ENCODE peak calls at places on chromosomes 12 and 14, in five cellular contexts. C, V, U, J and W are unnamed samples.

GRCh38 chr12:132653567-132654290 is 33.4 kb downstream of the POLE start:
- DNase-seq in V (no peak), J (no peak), U (no peak), C (no peak), W (no peak)

GRCh38 chr12:110533607-110534006 is 31.5 kb downstream of the RAD9B start:
- DNase-seq in J (no peak), C (no peak), V (no peak), U (no peak), W (no peak)

GRCh38 chr14:39006721-39007410 is 96.2 kb downstream of the SEC23A start:
- DNase-seq in V (no peak), C (no peak), J (no peak), U (no peak), W (no peak)

GRCh38 chr14:66974397-66975025 is 214.7 kb upstream of the GARIN2 start:
- DNase-seq in V (no peak), U (no peak), J (no peak), C (no peak), W (no peak)

GRCh38 chr14:72332871-72333270 is 400.6 kb downstream of the RGS6 start:
- DNase-seq in C (no peak), V (no peak), U (no peak), J (no peak), W (no peak)

GRCh38 chr12:2353281-2353680 is 300.5 kb downstream of the CACNA1C start:
- DNase-seq in U (no peak), V (no peak), C (no peak), J (no peak), W (no peak)

GRCh38 chr12:17680220-17680619 is 409.8 kb downstream of the RERGL start:
- DNase-seq in C (no peak), J (no peak), U (no peak), V (no peak), W (no peak)

GRCh38 chr12:32566663-32567634 is 112.2 kb upstream of the DNM1L start:
- DNase-seq in V (no peak), J (no peak), C (no peak), U (peak; percentile 31), W (no peak)

GRCh38 chr14:51283402-51283825 is 43.4 kb downstream of the TMX1 start:
- DNase-seq in V (no peak), C (no peak), U (no peak), J (no peak), W (no peak)

GRCh38 chr14:61698216-61698980 is 3.1 kb downstream of the HIF1A start:
- DNase-seq in C (no peak), U (no peak), V (no peak), J (no peak), W (no peak)

GRCh38 chr12:92438641-92439396 is 264.0 kb upstream of the PLEKHG7 start:
- DNase-seq in U (no peak), J (no peak), C (no peak), V (no peak), W (no peak)

DNA sequence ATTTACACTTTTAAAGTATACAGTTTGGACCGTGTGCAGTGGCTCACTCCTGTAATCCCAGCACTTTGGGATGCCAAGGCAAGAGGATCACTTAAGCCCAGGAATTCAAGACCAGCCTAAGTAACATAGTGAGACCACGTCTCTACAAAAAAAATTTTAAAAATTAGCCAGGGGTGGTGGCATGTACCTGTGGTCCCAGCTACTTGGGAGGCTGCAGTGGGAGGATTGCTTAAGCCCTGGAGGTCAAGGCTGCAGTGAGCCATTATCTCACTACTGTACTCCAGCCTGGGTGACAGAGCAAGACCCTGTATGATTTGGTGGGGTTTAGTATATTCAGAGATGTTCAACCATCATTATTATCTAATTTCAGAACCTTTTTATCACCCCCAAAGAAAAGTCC is 4.7 kb downstream of the EIF4B start:
- DNase-seq in V (no peak), J (no peak), U (no peak), C (no peak), W (no peak)
- H3K4me1 ChIP-seq in V (peaks cover 16% of the 10 kb centered on the region), J (peaks cover 2% of the 10 kb centered on the region), U (peaks cover 38% of the 10 kb centered on the region), C (peaks cover 8% of the 10 kb centered on the region), W (peaks cover 82% of the 10 kb centered on the region)

GRCh38 chr14:69400154-69400553 is 1.7 kb downstream of the SLC39A9 start:
- DNase-seq in U (no peak), J (no peak), V (no peak), C (no peak), W (no peak)
- H3K4me1 ChIP-seq in U (peaks cover 27% of the 10 kb centered on the region), J (no peaks in the 10 kb centered on the region), V (peaks cover 28% of the 10 kb centered on the region), C (peaks cover 17% of the 10 kb centered on the region), W (peaks cover 76% of the 10 kb centered on the region)

GRCh38 chr12:85206543-85206942 is 73.5 kb upstream of the ALX1 start:
- DNase-seq in V (no peak), C (no peak), J (no peak), U (no peak), W (no peak)
- H3K4me1 ChIP-seq in V (no peaks in the 10 kb centered on the region), C (no peaks in the 10 kb centered on the region), J (no peaks in the 10 kb centered on the region), U (no peaks in the 10 kb centered on the region), W (no peaks in the 10 kb centered on the region)

DNA sequence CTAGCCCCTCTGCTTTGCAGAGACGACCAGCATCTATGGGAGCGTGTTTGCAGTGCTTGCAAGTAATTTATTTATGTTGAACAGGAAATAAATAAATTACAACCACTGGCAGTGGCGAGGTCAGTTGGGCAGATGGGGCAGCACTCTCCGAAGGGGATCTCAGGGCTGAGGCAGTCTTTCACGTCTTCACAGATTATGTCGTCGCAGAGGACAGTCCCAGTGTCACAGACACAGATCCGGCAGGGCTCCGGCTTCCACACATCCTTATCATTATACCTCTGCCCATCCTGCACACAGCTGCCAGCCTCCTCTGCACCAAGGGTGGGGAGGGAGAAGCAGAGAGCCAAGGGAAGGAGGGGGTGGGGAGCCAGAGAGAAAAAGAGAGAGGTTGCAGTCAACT is 4.5 kb downstream of the COL2A1 start:
- DNase-seq in U (no peak), C (no peak), J (no peak), V (no peak), W (no peak)
- H3K4me1 ChIP-seq in U (peaks cover 38% of the 10 kb centered on the region), C (peaks cover 7% of the 10 kb centered on the region), J (no peaks in the 10 kb centered on the region), V (peaks cover 31% of the 10 kb centered on the region), W (peaks cover 55% of the 10 kb centered on the region)

DNA sequence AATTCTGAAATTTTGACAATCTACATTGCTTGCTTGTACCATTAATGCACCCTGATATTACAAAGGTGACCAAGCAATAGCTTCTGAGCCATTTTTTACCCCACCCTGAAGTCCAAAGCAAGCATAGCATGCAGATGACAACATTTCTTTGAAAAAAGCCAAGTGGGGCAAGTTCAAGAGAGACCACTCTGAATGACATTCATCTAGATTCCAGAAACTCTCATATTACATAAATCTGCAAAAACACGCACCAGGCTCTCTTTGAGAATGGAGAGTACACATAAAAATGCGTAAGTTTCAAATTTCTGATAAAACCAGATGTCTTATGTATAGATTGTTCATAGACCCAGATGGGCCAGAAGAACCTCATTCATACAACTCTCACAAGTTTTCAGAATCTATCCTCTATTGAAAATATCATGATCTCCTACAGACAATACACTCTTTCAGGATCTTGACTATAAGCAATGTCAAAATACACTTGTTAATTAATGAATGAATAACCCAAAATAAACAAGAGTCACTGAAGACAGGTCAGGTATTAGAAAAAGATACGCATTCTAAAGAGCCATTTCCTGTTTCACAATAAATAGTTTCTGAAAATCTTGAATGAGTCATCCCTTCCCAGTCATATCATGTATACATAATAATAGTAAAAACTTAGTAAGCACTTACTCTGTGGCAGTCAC is 72.2 kb downstream of the PPP2R5E start:
- DNase-seq in J (no peak), C (no peak), U (no peak), V (no peak), W (no peak)
- H3K4me1 ChIP-seq in J (peaks cover 6% of the 10 kb centered on the region), C (no peaks in the 10 kb centered on the region), U (peaks cover 26% of the 10 kb centered on the region), V (peaks cover 20% of the 10 kb centered on the region), W (peaks cover 80% of the 10 kb centered on the region)

DNA sequence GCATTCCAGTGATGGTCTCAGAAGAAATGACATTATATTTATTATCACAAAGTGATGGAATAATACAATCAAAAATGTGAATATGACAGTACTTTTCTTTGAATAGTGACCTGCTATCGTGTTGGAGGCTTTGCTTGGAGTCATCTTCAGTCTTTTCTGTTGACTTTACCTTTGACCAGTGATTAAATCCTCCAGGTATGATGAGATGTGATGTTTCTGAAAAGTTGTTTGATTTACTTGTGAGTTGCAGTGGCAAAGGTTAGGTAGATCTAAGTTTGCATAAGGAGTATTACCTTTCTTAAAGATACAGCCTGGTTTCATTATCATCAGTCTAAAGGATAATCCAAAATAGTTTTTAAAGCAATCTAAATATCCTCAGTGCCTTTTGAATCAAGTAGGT is 4.6 kb downstream of the TCP11L2 start:
- DNase-seq in J (no peak), U (no peak), C (no peak), V (no peak), W (no peak)
- H3K4me1 ChIP-seq in J (no peaks in the 10 kb centered on the region), U (peaks cover 15% of the 10 kb centered on the region), C (no peaks in the 10 kb centered on the region), V (no peaks in the 10 kb centered on the region), W (peaks cover 96% of the 10 kb centered on the region)

GRCh38 chr14:105041841-105042765 is 21.2 kb upstream of the CDCA4 start:
- DNase-seq in J (no peak), C (no peak), V (no peak), U (no peak), W (no peak)
- H3K4me1 ChIP-seq in J (no peaks in the 10 kb centered on the region), C (no peaks in the 10 kb centered on the region), V (no peaks in the 10 kb centered on the region), U (peaks cover 4% of the 10 kb centered on the region), W (no peaks in the 10 kb centered on the region)

DNA sequence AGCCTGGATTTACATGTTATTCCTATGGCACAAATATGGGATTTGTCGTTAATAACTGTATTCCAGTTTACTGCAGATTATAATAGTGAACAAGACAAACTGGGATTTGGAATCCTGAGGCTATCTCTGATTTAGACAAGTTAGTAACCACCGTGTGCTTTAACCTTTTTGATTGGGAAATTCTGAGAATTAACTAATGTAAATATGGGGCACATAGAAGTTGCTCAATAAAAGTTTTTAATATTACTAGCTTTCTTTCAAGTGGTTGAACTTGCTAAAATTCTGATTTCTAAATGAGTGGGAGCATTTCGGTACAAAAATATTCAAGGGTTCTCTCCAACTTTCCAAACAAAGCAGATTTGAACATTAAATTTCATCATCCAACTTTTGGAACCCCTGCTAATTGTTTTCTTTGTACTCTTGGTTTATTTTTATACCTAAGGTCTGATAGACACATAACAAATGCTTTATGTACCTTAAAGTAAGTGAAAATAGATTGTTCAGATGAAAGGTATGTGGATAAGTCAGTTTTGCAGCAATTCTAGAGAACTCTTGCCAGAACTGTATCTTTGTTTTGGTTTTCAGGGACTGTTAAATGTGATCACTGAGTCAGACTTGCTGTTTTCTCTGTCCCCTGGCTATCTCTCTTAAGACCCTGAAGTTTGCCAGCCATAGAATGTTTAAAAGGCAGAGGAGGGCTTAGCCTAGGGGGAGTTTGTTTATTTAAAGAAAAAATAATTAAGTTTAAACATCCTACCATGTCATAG is 57.5 kb downstream of the FRS2 start:
- DNase-seq in C (no peak), U (no peak), V (no peak), J (no peak), W (no peak)
- H3K4me1 ChIP-seq in C (no peaks in the 10 kb centered on the region), U (no peaks in the 10 kb centered on the region), V (peaks cover 3% of the 10 kb centered on the region), J (peaks cover 3% of the 10 kb centered on the region), W (peaks cover 43% of the 10 kb centered on the region)

GRCh38 chr14:63513756-63514155 is 29.4 kb downstream of the PPP2R5E start:
- DNase-seq in J (no peak), C (no peak), U (no peak), V (no peak), W (no peak)

GRCh38 chr14:63515240-63515639 is 27.9 kb downstream of the PPP2R5E start:
- DNase-seq in C (no peak), V (no peak), J (no peak), U (no peak), W (no peak)

GRCh38 chr14:63512861-63513260 is 30.3 kb downstream of the PPP2R5E start:
- DNase-seq in U (no peak), J (no peak), V (no peak), C (no peak), W (no peak)

DNA sequence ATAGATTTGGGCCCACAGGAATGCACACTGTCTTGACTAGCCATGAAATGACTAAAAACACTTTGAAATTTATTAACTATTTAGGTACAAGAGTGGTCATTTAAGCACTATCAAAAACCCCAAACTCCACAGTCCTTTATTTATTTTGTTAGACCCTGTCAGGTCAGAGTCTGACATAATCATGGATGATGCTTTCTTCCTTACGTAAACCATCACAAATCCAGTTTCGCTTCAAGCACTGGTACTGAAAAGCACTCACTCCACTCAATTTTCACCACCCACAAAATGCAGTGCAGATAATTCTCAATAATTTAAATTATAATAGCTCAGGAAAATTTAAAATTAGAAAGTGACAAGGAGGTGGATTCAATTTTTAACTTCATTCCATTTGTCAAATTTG is 25.8 kb downstream of the PPP2R5E start:
- DNase-seq in J (no peak), V (no peak), U (no peak), C (no peak), W (no peak)
- H3K4me1 ChIP-seq in J (peaks cover 3% of the 10 kb centered on the region), V (no peaks in the 10 kb centered on the region), U (peaks cover 13% of the 10 kb centered on the region), C (no peaks in the 10 kb centered on the region), W (peaks cover 29% of the 10 kb centered on the region)